ENCODE peak calls at places on chromosome X, in five cellular contexts. E is HCT116, T is esophagus muscularis mucosa, A is SK-N-SH, V is GM23338. N is an unnamed sample.

GRCh38 chrX:22015144-22015750 is 16.9 kb upstream of the PHEX start:
- DNase-seq in V (no peak), T (no peak), E (no peak), A (no peak), N (no peak)

GRCh38 chrX:23008431-23009099 is 8.8 kb downstream of the DDX53 start:
- DNase-seq in T (no peak), V (peak; percentile 58), E (peak; percentile 6), A (peak; percentile 20), N (no peak)

GRCh38 chrX:14235004-14235403 is 205.3 kb upstream of the GEMIN8 start:
- DNase-seq in E (peak; percentile 3), T (no peak), V (peak; percentile 7), A (no peak), N (no peak)

GRCh38 chrX:47194388-47194787 is 759 bp downstream of the UBA1 start:
- DNase-seq in V (no peak), T (no peak), A (no peak), E (no peak), N (no peak)

GRCh38 chrX:77446029-77446585 is 1.1 kb upstream of the FGF16 start:
- DNase-seq in E (no peak), T (no peak), V (peak; percentile 54), A (no peak), N (no peak)

GRCh38 chrX:47264507-47265173 is 31.8 kb downstream of the USP11 start:
- DNase-seq in T (no peak), A (no peak), V (no peak), E (no peak), N (no peak)

GRCh38 chrX:70087857-70088256 is 25.6 kb downstream of the OTUD6A start:
- DNase-seq in T (no peak), V (no peak), E (no peak), A (no peak), N (no peak)

GRCh38 chrX:128781506-128781905 is 729.3 kb upstream of the ACTRT1 start:
- DNase-seq in E (no peak), T (no peak), A (peak; percentile 49), V (peak; percentile 59), N (no peak)

GRCh38 chrX:70038951-70039350 is 10.8 kb downstream of the AWAT2 start:
- DNase-seq in V (no peak), T (peak; percentile 21), A (no peak), E (no peak), N (peak; percentile 58)

GRCh38 chrX:21873063-21873785 is 17.4 kb downstream of the YY2 start:
- DNase-seq in A (no peak), E (no peak), T (no peak), V (no peak), N (no peak)

GRCh38 chrX:133698298-133698697 is 283.0 kb upstream of the GPC4 start:
- DNase-seq in E (no peak), T (no peak), V (peak; percentile 29), A (peak; percentile 10), N (no peak)

GRCh38 chrX:106484233-106484632 is 127.5 kb upstream of the RADX start:
- DNase-seq in A (no peak), E (no peak), T (no peak), V (no peak), N (no peak)

GRCh38 chrX:12080265-12080664 is 58.0 kb upstream of the FRMPD4 start:
- DNase-seq in V (peak; percentile 72), E (no peak), A (peak; percentile 18), T (no peak), N (no peak)

GRCh38 chrX:40267334-40268118 is 169.8 kb upstream of the BCOR start:
- DNase-seq in V (no peak), T (no peak), E (no peak), A (no peak), N (no peak)

GRCh38 chrX:14718403-14718802 is 154.5 kb downstream of the FANCB start:
- DNase-seq in V (no peak), A (no peak), T (no peak), E (no peak), N (no peak)

GRCh38 chrX:107755721-107756120 is 19.9 kb downstream of the TSC22D3 start:
- DNase-seq in E (no peak), T (no peak), V (no peak), A (no peak), N (no peak)

GRCh38 chrX:19725545-19726102 is 161.8 kb downstream of the SH3KBP1 start:
- DNase-seq in T (no peak), A (no peak), V (no peak), E (no peak), N (peak; percentile 74)

GRCh38 chrX:64975989-64976672 is at the start of gene ZC4H2:
- DNase-seq in A (peak; percentile 75), V (peak; percentile 86), E (peak; percentile 54), T (peak; percentile 90), N (no peak)
- TF ChIP-seq POLR2AphosphoS5 in A (no peak), V (peak; percentile 50), E (peak; percentile 36), T (peak; percentile 47), N (peak; percentile 34)

GRCh38 chrX:72142931-72143709 is 11.4 kb upstream of the RTL5 start:
- DNase-seq in A (no peak), V (no peak), T (no peak), E (no peak), N (no peak)
- H3K27ac ChIP-seq in A (peak overlapping the region; percentile 50), V (no peak overlapping the region), T (no peak overlapping the region), E (no peak overlapping the region), N (no peak overlapping the region)

DNA sequence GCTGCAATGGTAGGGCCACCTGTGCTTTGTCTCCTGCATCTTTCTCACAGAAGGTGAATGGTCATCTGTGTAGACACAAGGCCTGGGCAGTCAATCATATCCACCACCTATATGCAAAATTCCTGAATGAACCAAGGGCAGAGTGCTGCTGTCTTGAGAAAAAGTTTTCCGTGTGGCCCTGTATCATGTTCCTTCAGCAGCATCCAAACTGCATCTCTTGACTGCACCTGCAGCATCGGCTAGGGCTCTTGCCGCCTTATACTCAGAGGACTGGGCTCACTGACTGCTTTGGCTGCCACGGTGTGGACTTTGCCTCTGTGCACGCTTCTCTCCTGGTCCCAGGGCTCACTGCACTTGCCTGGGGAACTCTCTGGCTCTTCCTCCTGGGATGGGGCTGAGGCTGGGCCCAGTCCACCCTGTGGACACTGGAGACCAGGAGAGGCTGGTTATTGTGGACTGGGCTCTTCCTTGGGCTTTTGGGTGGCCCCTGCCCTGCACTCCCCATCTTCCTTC is 39.5 kb upstream of the STS start:
- DNase-seq in A (no peak), E (no peak), V (no peak), T (no peak), N (no peak)
- H3K4me1 ChIP-seq in A (no peaks in the 10 kb centered on the region), E (no peaks in the 10 kb centered on the region), V (peaks cover 11% of the 10 kb centered on the region), T (peaks cover 16% of the 10 kb centered on the region), N (peaks cover 25% of the 10 kb centered on the region)

GRCh38 chrX:65690057-65690855 is 22.8 kb downstream of the MSN start:
- DNase-seq in T (no peak), A (no peak), V (no peak), E (no peak), N (no peak)
- TF ChIP-seq POLR2AphosphoS5 in T (no peak), A (no peak), V (no peak), E (no peak), N (no peak)

GRCh38 chrX:68694429-68695205 is 47.2 kb downstream of the STARD8 start:
- DNase-seq in E (no peak), A (no peak), V (no peak), T (no peak), N (no peak)
- H3K27ac ChIP-seq in E (no peak overlapping the region), A (no peak overlapping the region), V (no peak overlapping the region), T (peak overlapping the region; percentile 62), N (no peak overlapping the region)

GRCh38 chrX:1466971-1467561 is 14.4 kb upstream of the ASMTL start:
- DNase-seq in T (peak; percentile 86), V (no peak), A (no peak), E (no peak), N (peak; percentile 70)

GRCh38 chrX:1464282-1465131 is 11.8 kb upstream of the ASMTL start:
- DNase-seq in E (no peak), A (no peak), V (no peak), T (peak; percentile 81), N (peak; percentile 85)

GRCh38 chrX:1466232-1466661 is 13.5 kb upstream of the ASMTL start:
- DNase-seq in T (peak; percentile 66), V (no peak), A (no peak), E (no peak), N (peak; percentile 52)

GRCh38 chrX:1463581-1464281 is 11.0 kb upstream of the ASMTL start:
- DNase-seq in A (no peak), V (no peak), E (no peak), T (peak; percentile 78), N (peak; percentile 79)

GRCh38 chrX:1465261-1466231 is 12.8 kb upstream of the ASMTL start:
- DNase-seq in A (no peak), T (peak; percentile 81), V (no peak), E (no peak), N (peak; percentile 84)
- H3K4me1 ChIP-seq in A (peaks cover 10% of the 10 kb centered on the region), T (no peaks in the 10 kb centered on the region), V (no peaks in the 10 kb centered on the region), E (no peaks in the 10 kb centered on the region), N (no peaks in the 10 kb centered on the region)

DNA sequence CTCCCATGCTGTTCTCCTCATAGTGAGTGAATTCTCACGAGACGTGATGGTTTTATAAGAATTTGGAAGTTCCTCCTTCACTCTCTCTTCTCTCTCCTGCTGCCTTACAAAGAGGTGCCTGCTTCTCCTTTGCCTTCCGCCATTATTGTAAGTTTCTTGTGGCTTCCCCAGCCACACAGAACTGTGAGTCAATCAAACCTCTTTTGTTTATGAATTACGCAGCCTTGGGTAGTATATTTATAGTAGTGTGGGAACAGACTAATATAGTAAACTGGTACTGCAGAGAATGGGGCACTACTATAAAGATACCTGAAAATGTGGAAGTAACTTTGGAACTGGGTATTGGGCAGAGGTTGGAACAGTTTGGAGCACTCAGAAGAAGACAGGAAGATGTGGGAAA is 7.8 kb upstream of the CTAG2 start:
- DNase-seq in A (no peak), V (no peak), E (no peak), T (no peak), N (no peak)
- TF ChIP-seq POLR2AphosphoS5 in A (no peak), V (no peak), E (no peak), T (no peak), N (no peak)

GRCh38 chrX:26100421-26100920 is 37.7 kb upstream of the MAGEB18 start:
- DNase-seq in A (no peak), E (no peak), V (no peak), T (no peak), N (no peak)
- H3K27ac ChIP-seq in A (no peak overlapping the region), E (no peak overlapping the region), V (no peak overlapping the region), T (no peak overlapping the region), N (no peak overlapping the region)

DNA sequence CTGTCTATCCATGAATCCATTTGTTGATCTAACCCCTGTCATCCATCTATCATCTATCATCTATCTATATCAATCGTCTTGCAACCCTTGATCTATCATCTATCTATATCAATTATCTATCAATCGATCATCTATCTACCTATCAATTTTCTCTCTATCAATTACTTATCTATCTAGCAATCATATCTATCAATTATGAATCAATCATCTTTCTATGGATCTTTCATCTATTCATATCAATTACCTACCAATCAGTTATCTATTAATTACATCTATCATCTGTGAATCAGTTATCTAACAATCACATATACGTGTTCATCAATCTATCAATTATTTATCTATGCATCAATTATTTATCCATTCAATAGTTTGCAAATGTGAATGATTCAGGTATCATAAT is 24.5 kb upstream of the ASMTL start:
- DNase-seq in T (no peak), E (no peak), V (no peak), A (no peak), N (no peak)
- H3K4me1 ChIP-seq in T (no peaks in the 10 kb centered on the region), E (peaks cover 10% of the 10 kb centered on the region), V (no peaks in the 10 kb centered on the region), A (no peaks in the 10 kb centered on the region), N (no peaks in the 10 kb centered on the region)